ENCODE peak calls at places on chromosomes 2 and 18, in seven cellular contexts. One of them, this sample, is unnamed.

GRCh38 chr18:79983253-79983652 is 5.1 kb downstream of the TXNL4A start:
- DNase-seq in HCT116: no peak
- DNase-seq in B cell: no peak
- DNase-seq in RWPE1: no peak
- DNase-seq in lower lobe of right lung: no peak
- DNase-seq in CD4-positive, alpha-beta T cell: no peak
- DNase-seq in uterus: no peak
- DNase-seq in this sample: no peak

GRCh38 chr2:197985029-197985428 is 180.6 kb downstream of the PLCL1 start:
- DNase-seq in HCT116: no peak
- DNase-seq in RWPE1: no peak
- DNase-seq in uterus: no peak
- DNase-seq in CD4-positive, alpha-beta T cell: no peak
- DNase-seq in B cell: no peak
- DNase-seq in lower lobe of right lung: no peak
- DNase-seq in this sample: no peak

GRCh38 chr2:168920504-168921157 is 19.5 kb downstream of the G6PC2 start:
- DNase-seq in lower lobe of right lung: no peak
- DNase-seq in HCT116: peak; percentile 13
- DNase-seq in uterus: no peak
- DNase-seq in RWPE1: peak; percentile 13
- DNase-seq in B cell: peak; percentile 43
- DNase-seq in CD4-positive, alpha-beta T cell: no peak
- DNase-seq in this sample: no peak

GRCh38 chr2:106572541-106573148 is 85.5 kb downstream of the CD8B2 start:
- DNase-seq in RWPE1: no peak
- DNase-seq in CD4-positive, alpha-beta T cell: no peak
- DNase-seq in HCT116: peak; percentile 15
- DNase-seq in uterus: no peak
- DNase-seq in lower lobe of right lung: no peak
- DNase-seq in B cell: peak; percentile 9
- DNase-seq in this sample: no peak

GRCh38 chr2:240508832-240509545 is 48.8 kb downstream of the ANKMY1 start:
- DNase-seq in lower lobe of right lung: no peak
- DNase-seq in CD4-positive, alpha-beta T cell: no peak
- DNase-seq in B cell: no peak
- DNase-seq in uterus: no peak
- DNase-seq in HCT116: no peak
- DNase-seq in RWPE1: no peak
- DNase-seq in this sample: no peak

GRCh38 chr2:119958642-119959268 is 54.1 kb upstream of the EPB41L5 start:
- DNase-seq in uterus: no peak
- DNase-seq in lower lobe of right lung: no peak
- DNase-seq in RWPE1: no peak
- DNase-seq in CD4-positive, alpha-beta T cell: no peak
- DNase-seq in B cell: no peak
- DNase-seq in HCT116: no peak
- DNase-seq in this sample: no peak

GRCh38 chr2:64681479-64681967 is 27.8 kb upstream of the SERTAD2 start:
- DNase-seq in RWPE1: no peak
- DNase-seq in HCT116: no peak
- DNase-seq in lower lobe of right lung: no peak
- DNase-seq in B cell: no peak
- DNase-seq in uterus: no peak
- DNase-seq in CD4-positive, alpha-beta T cell: no peak
- DNase-seq in this sample: no peak

GRCh38 chr2:3110555-3110954 is 267.1 kb downstream of the EIPR1 start:
- DNase-seq in lower lobe of right lung: no peak
- DNase-seq in CD4-positive, alpha-beta T cell: no peak
- DNase-seq in HCT116: no peak
- DNase-seq in RWPE1: no peak
- DNase-seq in B cell: no peak
- DNase-seq in uterus: no peak
- DNase-seq in this sample: no peak

GRCh38 chr18:75219684-75220083 is 9.1 kb downstream of the TSHZ1 start:
- DNase-seq in B cell: no peak
- DNase-seq in HCT116: no peak
- DNase-seq in lower lobe of right lung: no peak
- DNase-seq in uterus: no peak
- DNase-seq in RWPE1: no peak
- DNase-seq in CD4-positive, alpha-beta T cell: no peak
- DNase-seq in this sample: no peak

GRCh38 chr18:42670860-42671259 is 444.6 kb downstream of the RIT2 start:
- DNase-seq in uterus: no peak
- DNase-seq in HCT116: no peak
- DNase-seq in RWPE1: no peak
- DNase-seq in lower lobe of right lung: no peak
- DNase-seq in B cell: no peak
- DNase-seq in CD4-positive, alpha-beta T cell: no peak
- DNase-seq in this sample: no peak

GRCh38 chr2:50849205-50849604 is 182.7 kb downstream of the NRXN1 start:
- DNase-seq in lower lobe of right lung: no peak
- DNase-seq in CD4-positive, alpha-beta T cell: no peak
- DNase-seq in uterus: no peak
- DNase-seq in B cell: no peak
- DNase-seq in RWPE1: no peak
- DNase-seq in HCT116: no peak
- DNase-seq in this sample: no peak

GRCh38 chr2:10043256-10043905 is at the start of gene KLF11:
- DNase-seq in B cell: peak; percentile 97
- DNase-seq in RWPE1: peak; percentile 93
- DNase-seq in lower lobe of right lung: peak; percentile 97
- DNase-seq in uterus: peak; percentile 95
- DNase-seq in HCT116: peak; percentile 57
- DNase-seq in CD4-positive, alpha-beta T cell: peak; percentile 75
- DNase-seq in this sample: peak; percentile 85

GRCh38 chr2:2664989-2665833 is 334.1 kb upstream of the MYT1L start:
- DNase-seq in B cell: no peak
- DNase-seq in CD4-positive, alpha-beta T cell: no peak
- DNase-seq in uterus: no peak
- DNase-seq in RWPE1: peak; percentile 58
- DNase-seq in HCT116: peak; percentile 16
- DNase-seq in lower lobe of right lung: no peak
- DNase-seq in this sample: no peak

GRCh38 chr2:68936889-68937288 is 15.8 kb downstream of the GKN2 start:
- DNase-seq in CD4-positive, alpha-beta T cell: no peak
- DNase-seq in RWPE1: no peak
- DNase-seq in lower lobe of right lung: no peak
- DNase-seq in uterus: no peak
- DNase-seq in HCT116: no peak
- DNase-seq in B cell: no peak
- DNase-seq in this sample: no peak

GRCh38 chr2:51706220-51706619 is 674.3 kb upstream of the NRXN1 start:
- DNase-seq in HCT116: no peak
- DNase-seq in B cell: no peak
- DNase-seq in RWPE1: no peak
- DNase-seq in lower lobe of right lung: no peak
- DNase-seq in uterus: no peak
- DNase-seq in CD4-positive, alpha-beta T cell: no peak
- DNase-seq in this sample: no peak

GRCh38 chr2:104702451-104702850 is 151.5 kb upstream of the POU3F3 start:
- DNase-seq in lower lobe of right lung: no peak
- DNase-seq in RWPE1: no peak
- DNase-seq in B cell: no peak
- DNase-seq in CD4-positive, alpha-beta T cell: no peak
- DNase-seq in HCT116: no peak
- DNase-seq in uterus: no peak
- DNase-seq in this sample: no peak

GRCh38 chr2:216663846-216664245 is 30.6 kb downstream of the IGFBP2 start:
- DNase-seq in lower lobe of right lung: no peak
- DNase-seq in RWPE1: no peak
- DNase-seq in uterus: no peak
- DNase-seq in HCT116: no peak
- DNase-seq in B cell: no peak
- DNase-seq in CD4-positive, alpha-beta T cell: no peak
- DNase-seq in this sample: no peak

GRCh38 chr2:216663106-216663505 is 29.9 kb downstream of the IGFBP2 start:
- DNase-seq in HCT116: no peak
- DNase-seq in RWPE1: no peak
- DNase-seq in B cell: no peak
- DNase-seq in uterus: no peak
- DNase-seq in CD4-positive, alpha-beta T cell: no peak
- DNase-seq in lower lobe of right lung: no peak
- DNase-seq in this sample: no peak

GRCh38 chr2:216665240-216665639 is 30.1 kb downstream of the IGFBP5 start:
- DNase-seq in RWPE1: peak; percentile 80
- DNase-seq in B cell: no peak
- DNase-seq in CD4-positive, alpha-beta T cell: no peak
- DNase-seq in lower lobe of right lung: no peak
- DNase-seq in uterus: no peak
- DNase-seq in HCT116: no peak
- DNase-seq in this sample: no peak

GRCh38 chr2:216665717-216666116 is 29.6 kb downstream of the IGFBP5 start:
- DNase-seq in HCT116: no peak
- DNase-seq in uterus: no peak
- DNase-seq in lower lobe of right lung: no peak
- DNase-seq in RWPE1: peak; percentile 72
- DNase-seq in CD4-positive, alpha-beta T cell: no peak
- DNase-seq in B cell: no peak
- DNase-seq in this sample: no peak

DNA sequence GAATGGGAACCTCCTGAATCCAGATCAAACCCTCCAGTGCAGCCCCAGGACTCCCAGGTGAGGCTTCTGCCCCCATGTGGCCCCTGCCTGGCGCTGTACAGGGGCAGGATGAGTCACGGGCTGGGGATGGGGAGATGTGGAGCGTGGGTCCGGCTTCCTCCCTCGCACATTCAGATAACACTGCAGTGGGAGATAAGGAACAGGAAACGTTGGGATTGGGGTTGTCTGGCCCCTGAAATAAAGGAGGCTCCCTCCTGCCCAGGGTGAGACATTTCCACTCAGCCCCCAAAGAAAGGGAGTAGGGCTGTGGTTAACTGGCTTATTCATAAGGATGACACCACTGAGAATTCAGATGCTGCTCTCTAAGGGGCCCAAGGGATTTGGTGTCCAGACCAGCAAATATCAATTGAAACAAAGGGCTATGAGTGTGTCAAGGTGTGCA is 30.7 kb downstream of the IGFBP5 start:
- DNase-seq in HCT116: no peak
- DNase-seq in B cell: no peak
- DNase-seq in lower lobe of right lung: no peak
- DNase-seq in RWPE1: no peak
- DNase-seq in uterus: no peak
- DNase-seq in CD4-positive, alpha-beta T cell: no peak
- DNase-seq in this sample: no peak
- TF ChIP-seq CTCF in HCT116: peak; percentile 26
- TF ChIP-seq CTCF in B cell: no peak
- TF ChIP-seq CTCF in lower lobe of right lung: no peak
- TF ChIP-seq CTCF in RWPE1: no peak
- TF ChIP-seq CTCF in uterus: no peak
- TF ChIP-seq CTCF in CD4-positive, alpha-beta T cell: no peak
- TF ChIP-seq CTCF in this sample: no peak

GRCh38 chr2:715847-716573 is 38.8 kb upstream of the TMEM18 start:
- DNase-seq in CD4-positive, alpha-beta T cell: no peak
- DNase-seq in uterus: no peak
- DNase-seq in RWPE1: peak; percentile 7
- DNase-seq in lower lobe of right lung: no peak
- DNase-seq in B cell: no peak
- DNase-seq in HCT116: peak; percentile 7
- DNase-seq in this sample: no peak
- TF ChIP-seq CTCF in CD4-positive, alpha-beta T cell: no peak
- TF ChIP-seq CTCF in uterus: peak; percentile 46
- TF ChIP-seq CTCF in RWPE1: peak; percentile 27
- TF ChIP-seq CTCF in lower lobe of right lung: peak; percentile 25
- TF ChIP-seq CTCF in B cell: no peak
- TF ChIP-seq CTCF in HCT116: peak; percentile 9
- TF ChIP-seq CTCF in this sample: no peak

GRCh38 chr2:113762377-113763118 is 6.1 kb upstream of the SLC35F5 start:
- DNase-seq in lower lobe of right lung: no peak
- DNase-seq in B cell: no peak
- DNase-seq in CD4-positive, alpha-beta T cell: no peak
- DNase-seq in RWPE1: no peak
- DNase-seq in uterus: no peak
- DNase-seq in HCT116: no peak
- DNase-seq in this sample: no peak

GRCh38 chr2:113768770-113769169 is 12.3 kb upstream of the SLC35F5 start:
- DNase-seq in CD4-positive, alpha-beta T cell: no peak
- DNase-seq in B cell: no peak
- DNase-seq in RWPE1: no peak
- DNase-seq in lower lobe of right lung: no peak
- DNase-seq in uterus: no peak
- DNase-seq in HCT116: no peak
- DNase-seq in this sample: no peak

GRCh38 chr2:113770929-113771328 is 14.5 kb upstream of the SLC35F5 start:
- DNase-seq in HCT116: no peak
- DNase-seq in RWPE1: no peak
- DNase-seq in uterus: no peak
- DNase-seq in lower lobe of right lung: no peak
- DNase-seq in B cell: no peak
- DNase-seq in CD4-positive, alpha-beta T cell: no peak
- DNase-seq in this sample: no peak

GRCh38 chr2:113769555-113769954 is 13.1 kb upstream of the SLC35F5 start:
- DNase-seq in CD4-positive, alpha-beta T cell: no peak
- DNase-seq in RWPE1: no peak
- DNase-seq in B cell: no peak
- DNase-seq in lower lobe of right lung: no peak
- DNase-seq in uterus: no peak
- DNase-seq in HCT116: no peak
- DNase-seq in this sample: no peak

GRCh38 chr2:113767811-113768210 is 11.4 kb upstream of the SLC35F5 start:
- DNase-seq in B cell: no peak
- DNase-seq in CD4-positive, alpha-beta T cell: no peak
- DNase-seq in RWPE1: no peak
- DNase-seq in lower lobe of right lung: no peak
- DNase-seq in uterus: no peak
- DNase-seq in HCT116: no peak
- DNase-seq in this sample: no peak
- TF ChIP-seq CTCF in B cell: no peak
- TF ChIP-seq CTCF in CD4-positive, alpha-beta T cell: no peak
- TF ChIP-seq CTCF in RWPE1: no peak
- TF ChIP-seq CTCF in lower lobe of right lung: no peak
- TF ChIP-seq CTCF in uterus: no peak
- TF ChIP-seq CTCF in HCT116: no peak
- TF ChIP-seq CTCF in this sample: no peak

GRCh38 chr2:232839680-232840079 is 30.4 kb upstream of the SNORC start:
- DNase-seq in lower lobe of right lung: peak; percentile 69
- DNase-seq in B cell: peak; percentile 15
- DNase-seq in RWPE1: no peak
- DNase-seq in CD4-positive, alpha-beta T cell: no peak
- DNase-seq in HCT116: no peak
- DNase-seq in uterus: no peak
- DNase-seq in this sample: peak; percentile 85

GRCh38 chr2:232846055-232846454 is 24.0 kb upstream of the SNORC start:
- DNase-seq in B cell: no peak
- DNase-seq in uterus: no peak
- DNase-seq in lower lobe of right lung: no peak
- DNase-seq in CD4-positive, alpha-beta T cell: no peak
- DNase-seq in RWPE1: no peak
- DNase-seq in HCT116: no peak
- DNase-seq in this sample: no peak

GRCh38 chr2:232842689-232843088 is 27.4 kb upstream of the SNORC start:
- DNase-seq in lower lobe of right lung: no peak
- DNase-seq in uterus: no peak
- DNase-seq in RWPE1: no peak
- DNase-seq in HCT116: no peak
- DNase-seq in B cell: no peak
- DNase-seq in CD4-positive, alpha-beta T cell: no peak
- DNase-seq in this sample: no peak

GRCh38 chr2:232838406-232838874 is 31.6 kb upstream of the SNORC start:
- DNase-seq in lower lobe of right lung: no peak
- DNase-seq in HCT116: no peak
- DNase-seq in B cell: peak; percentile 49
- DNase-seq in uterus: no peak
- DNase-seq in CD4-positive, alpha-beta T cell: peak; percentile 62
- DNase-seq in RWPE1: peak; percentile 26
- DNase-seq in this sample: no peak

GRCh38 chr2:232843860-232844259 is 26.2 kb upstream of the SNORC start:
- DNase-seq in lower lobe of right lung: no peak
- DNase-seq in B cell: no peak
- DNase-seq in CD4-positive, alpha-beta T cell: no peak
- DNase-seq in RWPE1: no peak
- DNase-seq in HCT116: no peak
- DNase-seq in uterus: no peak
- DNase-seq in this sample: no peak
- TF ChIP-seq CTCF in lower lobe of right lung: no peak
- TF ChIP-seq CTCF in B cell: no peak
- TF ChIP-seq CTCF in CD4-positive, alpha-beta T cell: no peak
- TF ChIP-seq CTCF in RWPE1: no peak
- TF ChIP-seq CTCF in HCT116: peak; percentile 4
- TF ChIP-seq CTCF in uterus: no peak
- TF ChIP-seq CTCF in this sample: no peak

This sample was measured in CD14-positive monocyte.